ENCODE peak calls at places on chromosome 1, in ten cellular contexts. I is bronchial epithelial cell, D is nephron progenitor cell, N is H9, J is HFFc6, S is Panc1, Z is cardiac muscle cell, Y is lower leg skin, B is glutamatergic neuron, C is left lung. L is an unnamed sample.

GRCh38 chr1:150221552-150221951 is 14.4 kb downstream of the ANP32E start:
- DNase-seq in C (no peak), Y (no peak), S (no peak), B (no peak), Z (no peak), I (peak), D (no peak), N (no peak), J (peak), L (no peak)

GRCh38 chr1:231162300-231162969 is 577 bp downstream of the TRIM67 start:
- DNase-seq in C (peak), S (no peak), N (peak), B (peak), Z (peak), Y (no peak), D (peak), I (no peak), J (no peak), L (peak)

GRCh38 chr1:10958614-10959013 is 53.8 kb upstream of the TARDBP start:
- DNase-seq in S (no peak), J (no peak), I (no peak), C (no peak), B (no peak), D (no peak), N (peak), Z (no peak), Y (no peak), L (no peak)

GRCh38 chr1:223244366-223245103 is 101.5 kb upstream of the TLR5 start:
- DNase-seq in D (no peak), Z (no peak), Y (no peak), C (no peak), S (no peak), J (peak), B (no peak), I (no peak), N (peak), L (no peak)

GRCh38 chr1:100719490-100719889 is at the start of gene VCAM1:
- DNase-seq in B (no peak), D (peak), Z (peak), Y (no peak), C (no peak), S (no peak), N (peak), J (no peak), I (no peak), L (peak)

GRCh38 chr1:179034720-179035119 is 9.0 kb downstream of the FAM20B start:
- DNase-seq in Z (no peak), C (no peak), N (no peak), Y (no peak), B (no peak), J (peak), D (no peak), I (peak), S (no peak), L (no peak)

GRCh38 chr1:14369526-14370213 is 228.8 kb upstream of the KAZN start:
- DNase-seq in S (no peak), N (no peak), B (no peak), I (no peak), Z (no peak), Y (no peak), J (no peak), D (no peak), C (no peak), L (no peak)

GRCh38 chr1:14996133-14997050 is 157.2 kb upstream of the TMEM51 start:
- DNase-seq in S (no peak), Y (peak), I (peak), N (no peak), Z (peak), C (peak), B (peak), J (peak), D (peak), L (no peak)

GRCh38 chr1:175338447-175339135 is 146.0 kb upstream of the KIAA0040 start:
- DNase-seq in Y (no peak), S (no peak), N (peak), D (peak), Z (peak), C (no peak), I (peak), B (peak), J (no peak), L (no peak)

GRCh38 chr1:29832936-29833335 is 596.6 kb downstream of the PTPRU start:
- DNase-seq in C (no peak), J (no peak), Y (no peak), N (peak), Z (no peak), I (no peak), S (no peak), B (no peak), D (no peak), L (no peak)

GRCh38 chr1:100530901-100531487 is 6.9 kb upstream of the GPR88 start:
- DNase-seq in C (no peak), I (peak), J (no peak), Z (no peak), Y (peak), D (no peak), S (no peak), N (no peak), B (no peak), L (no peak)

GRCh38 chr1:169809370-169810095 is 14.8 kb upstream of the METTL18 start:
- DNase-seq in S (no peak), J (peak), N (no peak), B (no peak), Z (peak), D (peak), Y (no peak), C (no peak), I (peak), L (peak)

GRCh38 chr1:20074046-20074724 is 4.2 kb downstream of the PLA2G5 start:
- DNase-seq in S (no peak), J (no peak), Z (no peak), I (no peak), B (no peak), N (no peak), D (no peak), C (no peak), Y (no peak), L (no peak)

GRCh38 chr1:23394664-23395063 is 25.0 kb upstream of the ZNF436 start:
- DNase-seq in J (peak), B (no peak), Z (peak), C (no peak), S (no peak), D (no peak), I (no peak), Y (peak), N (peak), L (peak)

GRCh38 chr1:56967900-56968832 is 2.4 kb upstream of the C8B start:
- DNase-seq in N (peak), J (no peak), D (peak), I (peak), C (peak), Y (no peak), Z (peak), B (peak), S (no peak), L (peak)
- TF ChIP-seq CTCF in N (peak), J (peak), D (peak), I (no peak), C (peak), Y (no peak), Z (peak), B (peak), S (peak), L (no peak)

GRCh38 chr1:167738158-167738557 is 16.4 kb downstream of the MPZL1 start:
- DNase-seq in Y (no peak), B (no peak), C (no peak), J (no peak), S (no peak), D (no peak), Z (no peak), N (no peak), I (no peak), L (no peak)

GRCh38 chr1:167734841-167735240 is 13.1 kb downstream of the MPZL1 start:
- DNase-seq in Y (no peak), C (no peak), S (no peak), I (no peak), N (no peak), Z (no peak), J (no peak), D (no peak), B (no peak), L (no peak)

GRCh38 chr1:167737169-167737568 is 15.4 kb downstream of the MPZL1 start:
- DNase-seq in S (no peak), Z (no peak), N (no peak), Y (no peak), I (no peak), B (no peak), J (no peak), D (no peak), C (no peak), L (peak)

GRCh38 chr1:167744901-167745300 is 23.1 kb downstream of the MPZL1 start:
- DNase-seq in Y (no peak), J (no peak), B (no peak), D (no peak), C (no peak), N (no peak), Z (no peak), S (no peak), I (no peak), L (no peak)

GRCh38 chr1:167739752-167740151 is 18.0 kb downstream of the MPZL1 start:
- DNase-seq in C (no peak), J (no peak), Y (no peak), S (no peak), D (no peak), N (no peak), B (no peak), Z (no peak), I (no peak), L (no peak)
- TF ChIP-seq CTCF in C (no peak), J (no peak), Y (no peak), S (no peak), D (no peak), N (no peak), B (no peak), Z (no peak), I (no peak), L (no peak)

GRCh38 chr1:234960722-234961467 is 167.7 kb downstream of the TOMM20 start:
- DNase-seq in D (no peak), S (no peak), Y (no peak), N (no peak), B (no peak), Z (no peak), C (peak), J (no peak), I (peak), L (peak)
- TF ChIP-seq CTCF in D (no peak), S (no peak), Y (no peak), N (no peak), B (no peak), Z (no peak), C (no peak), J (no peak), I (no peak), L (no peak)

GRCh38 chr1:50047916-50048694 is 24.4 kb upstream of the AGBL4 start:
- DNase-seq in J (no peak), B (peak), C (peak), Z (peak), Y (no peak), S (no peak), I (no peak), D (peak), N (peak), L (peak)
- TF ChIP-seq CTCF in J (no peak), B (peak), C (no peak), Z (peak), Y (no peak), S (no peak), I (peak), D (no peak), N (no peak), L (no peak)

GRCh38 chr1:207565546-207566468 is 69.8 kb downstream of the CR1 start:
- DNase-seq in D (peak), N (peak), S (no peak), J (no peak), C (no peak), Z (peak), B (peak), I (peak), Y (no peak), L (no peak)
- TF ChIP-seq CTCF in D (peak), N (peak), S (peak), J (peak), C (no peak), Z (peak), B (peak), I (peak), Y (no peak), L (no peak)

DNA sequence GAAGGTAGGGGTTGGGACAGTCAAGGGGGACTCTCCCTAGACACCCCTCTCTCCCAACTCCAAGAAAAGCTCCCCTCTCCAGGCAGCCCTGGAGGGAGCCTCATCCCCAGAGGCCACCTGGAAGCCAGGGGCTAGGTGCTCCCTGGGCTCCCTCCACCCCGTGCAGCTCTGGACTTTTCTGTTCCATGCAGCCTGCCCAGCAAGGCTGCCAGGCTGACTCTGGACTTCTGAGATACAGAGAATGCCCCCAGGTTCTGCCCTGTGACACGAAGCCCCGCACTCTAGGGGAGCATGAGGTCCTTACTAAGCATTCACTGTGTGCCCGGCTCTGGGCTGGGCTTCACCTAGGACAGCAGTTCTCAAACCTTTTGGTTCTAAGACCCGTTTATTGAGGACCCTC is 10.2 kb downstream of the SYT2 start:
- DNase-seq in C (no peak), B (no peak), N (no peak), Y (no peak), D (no peak), I (no peak), Z (no peak), S (no peak), J (no peak), L (no peak)
- TF ChIP-seq CTCF in C (no peak), B (no peak), N (no peak), Y (no peak), D (no peak), I (no peak), Z (no peak), S (no peak), J (no peak), L (no peak)

GRCh38 chr1:183069562-183070216 is 46.5 kb downstream of the LAMC1 start:
- DNase-seq in C (no peak), J (no peak), Z (no peak), I (peak), Y (no peak), S (no peak), B (no peak), N (no peak), D (no peak), L (no peak)

GRCh38 chr1:183070234-183070922 is 47.2 kb downstream of the LAMC1 start:
- DNase-seq in N (no peak), B (no peak), I (no peak), J (no peak), S (no peak), Y (no peak), C (no peak), D (no peak), Z (no peak), L (no peak)

GRCh38 chr1:183074215-183074614 is 51.0 kb downstream of the LAMC1 start:
- DNase-seq in I (no peak), Y (no peak), D (no peak), N (no peak), S (no peak), J (no peak), C (no peak), Z (peak), B (no peak), L (no peak)

GRCh38 chr1:183073320-183073719 is 50.1 kb downstream of the LAMC1 start:
- DNase-seq in J (no peak), C (no peak), Z (peak), Y (no peak), N (no peak), S (no peak), D (no peak), B (no peak), I (no peak), L (no peak)

DNA sequence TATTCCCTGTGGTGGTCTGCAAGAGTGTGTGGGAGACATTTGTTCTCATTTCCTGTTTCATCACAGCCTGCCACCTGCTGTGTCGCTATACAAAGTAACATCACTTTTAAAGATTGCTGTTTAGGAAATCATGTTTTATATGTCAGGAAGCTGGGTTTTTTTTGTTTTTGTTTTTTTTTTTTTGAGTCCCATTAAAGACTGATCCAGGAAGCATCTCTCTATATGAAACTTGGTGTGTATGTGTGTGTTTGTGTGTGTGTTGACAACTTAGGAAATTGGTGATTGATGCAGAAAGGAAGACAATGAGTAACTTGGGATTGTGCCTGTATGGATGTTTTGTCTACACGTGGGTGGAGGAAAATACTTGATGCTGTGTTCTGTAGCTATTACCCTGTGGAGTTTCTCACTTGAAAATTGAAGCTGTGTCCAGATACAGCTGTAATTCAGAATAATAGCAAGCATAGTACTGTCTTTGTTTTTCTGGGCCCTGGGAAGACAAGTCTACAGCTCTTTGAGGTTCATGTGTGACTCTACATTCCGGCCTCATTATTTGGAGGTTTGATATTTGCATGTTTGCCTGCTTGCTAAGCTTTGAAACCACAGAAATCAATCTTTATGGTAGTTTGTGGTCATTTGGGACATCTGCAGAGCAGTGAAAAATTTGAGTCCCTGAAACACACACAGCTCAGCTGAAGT is 47.9 kb downstream of the LAMC1 start:
- DNase-seq in I (no peak), J (peak), C (no peak), Y (no peak), B (no peak), S (no peak), N (no peak), D (no peak), Z (no peak), L (no peak)
- TF ChIP-seq CTCF in I (no peak), J (no peak), C (no peak), Y (no peak), B (no peak), S (no peak), N (no peak), D (no peak), Z (no peak), L (no peak)

L was measured in mucosa of descending colon.